ENCODE peak calls at places on chromosomes 3 and 15, in five cellular contexts. D, K, V, T and S are unnamed samples.

GRCh38 chr3:87498358-87499080 is 222.1 kb upstream of the POU1F1 start:
- DNase-seq in K (no peak), V (no peak), D (no peak), T (no peak), S (no peak)

GRCh38 chr3:25944328-25944727 is 154.4 kb downstream of the OXSM start:
- DNase-seq in V (no peak), T (no peak), K (no peak), D (no peak), S (no peak)

GRCh38 chr3:1002010-1002409 is 90.8 kb upstream of the CNTN6 start:
- DNase-seq in D (no peak), V (no peak), K (no peak), T (no peak), S (no peak)

GRCh38 chr15:96392380-96393208 is 62.1 kb downstream of the NR2F2 start:
- DNase-seq in T (no peak), K (peak), D (no peak), V (peak), S (peak)

GRCh38 chr3:5389057-5389456 is 201.6 kb downstream of the EDEM1 start:
- DNase-seq in V (no peak), D (peak), K (no peak), T (peak), S (no peak)

GRCh38 chr15:40146037-40146436 is 14.8 kb upstream of the BUB1B start:
- DNase-seq in T (no peak), D (no peak), K (peak), V (peak), S (no peak)

GRCh38 chr3:30681276-30682211 is 75.1 kb downstream of the TGFBR2 start:
- DNase-seq in V (no peak), T (no peak), D (no peak), K (peak), S (no peak)

GRCh38 chr15:64842986-64843561 is 1.4 kb downstream of the PLEKHO2 start:
- DNase-seq in V (no peak), K (peak), T (no peak), D (no peak), S (no peak)

GRCh38 chr3:16290007-16290826 is 25.2 kb downstream of the OXNAD1 start:
- DNase-seq in V (no peak), D (peak), K (peak), T (peak), S (peak)

GRCh38 chr3:195008816-195009215 is 262.1 kb downstream of the XXYLT1 start:
- DNase-seq in K (no peak), D (no peak), V (no peak), T (no peak), S (no peak)

GRCh38 chr3:115623414-115623868 is at the start of gene GAP43:
- DNase-seq in V (peak), T (peak), K (peak), D (peak), S (no peak)

GRCh38 chr3:29307229-29307796 is 26.4 kb downstream of the RBMS3 start:
- DNase-seq in D (no peak), T (no peak), V (no peak), K (peak), S (no peak)

GRCh38 chr3:30426319-30426993 is 179.9 kb upstream of the TGFBR2 start:
- DNase-seq in D (no peak), V (no peak), T (no peak), K (peak), S (no peak)

GRCh38 chr3:149480326-149481017 is 6.0 kb downstream of the TM4SF4 start:
- DNase-seq in V (peak), D (peak), T (peak), K (peak), S (peak)

GRCh38 chr3:155435821-155436220 is 142.3 kb upstream of the STRIT1 start:
- DNase-seq in T (no peak), K (no peak), D (no peak), V (no peak), S (no peak)

GRCh38 chr3:10738688-10739372 is 77.2 kb upstream of the SLC6A11 start:
- DNase-seq in D (peak), T (peak), K (peak), V (peak), S (peak)

GRCh38 chr3:53495518-53496501 is 1.4 kb downstream of the CACNA1D start:
- DNase-seq in K (no peak), V (peak), T (no peak), D (no peak), S (no peak)

GRCh38 chr15:68666120-68666811 is 87.5 kb downstream of the CORO2B start:
- DNase-seq in V (peak), D (no peak), K (no peak), T (no peak), S (no peak)

GRCh38 chr3:52683611-52684010 is 2.1 kb downstream of the PBRM1 start:
- DNase-seq in K (no peak), T (no peak), V (no peak), D (no peak), S (no peak)

GRCh38 chr15:82697735-82698407 is 11.8 kb downstream of the AP3B2 start:
- DNase-seq in D (no peak), V (no peak), T (no peak), K (no peak), S (no peak)

GRCh38 chr3:27387625-27388024 is 18.4 kb upstream of the NEK10 start:
- DNase-seq in D (no peak), T (no peak), V (no peak), K (peak), S (no peak)

GRCh38 chr15:37995461-37996347 is 61.3 kb downstream of the TMCO5A start:
- DNase-seq in K (peak), T (peak), V (no peak), D (no peak), S (no peak)

GRCh38 chr3:127063916-127064315 is 81.0 kb downstream of the PLXNA1 start:
- DNase-seq in K (no peak), T (no peak), V (no peak), D (no peak), S (no peak)

GRCh38 chr15:33132722-33133345 is 61.7 kb downstream of the FMN1 start:
- DNase-seq in V (no peak), K (peak), D (peak), T (peak), S (peak)

GRCh38 chr3:15903776-15904720 is 106.3 kb upstream of the ANKRD28 start:
- DNase-seq in K (no peak), T (no peak), V (no peak), D (no peak), S (no peak)

GRCh38 chr3:171932153-171932567 is 89.0 kb downstream of the TMEM212 start:
- DNase-seq in D (no peak), K (no peak), V (no peak), T (peak), S (no peak)

GRCh38 chr15:64807051-64807749 is 18.2 kb downstream of the PIF1 start:
- DNase-seq in T (no peak), V (peak), K (no peak), D (no peak), S (no peak)

GRCh38 chr3:13612829-13613228 is 63.9 kb downstream of the FBLN2 start:
- DNase-seq in T (peak), D (no peak), K (peak), V (no peak), S (peak)

GRCh38 chr15:40493089-40493840 is 22.5 kb downstream of the CHST14 start:
- DNase-seq in T (no peak), D (no peak), V (no peak), K (no peak), S (no peak)

GRCh38 chr15:63135804-63136203 is 14.1 kb downstream of the LACTB start:
- DNase-seq in K (peak), D (no peak), T (no peak), V (no peak), S (no peak)

GRCh38 chr3:110526732-110527727 is 544.6 kb upstream of the NECTIN3 start:
- DNase-seq in V (no peak), K (peak), D (peak), T (no peak), S (peak)

GRCh38 chr15:38758001-38758400 is 193.4 kb upstream of the RASGRP1 start:
- DNase-seq in V (no peak), T (no peak), K (peak), D (no peak), S (no peak)

GRCh38 chr3:116129187-116129945 is 315.9 kb downstream of the LSAMP start:
- DNase-seq in D (no peak), K (no peak), V (no peak), T (no peak), S (no peak)

GRCh38 chr3:194827486-194827885 is 141.8 kb downstream of the FAM43A start:
- DNase-seq in D (no peak), K (no peak), T (no peak), V (no peak), S (no peak)

GRCh38 chr3:45100998-45101407 is 45.2 kb downstream of the CDCP1 start:
- DNase-seq in D (no peak), T (no peak), V (no peak), K (peak), S (peak)

GRCh38 chr3:59985643-59986200 is 935.9 kb upstream of the CFAP20DC start:
- DNase-seq in D (no peak), K (no peak), T (no peak), V (no peak), S (no peak)

GRCh38 chr15:47705601-47706000 is 11.7 kb upstream of the SEMA6D start:
- DNase-seq in D (no peak), K (no peak), V (no peak), T (no peak), S (no peak)
- TF ChIP-seq MAFK in D (no peak), K (no peak), V (no peak), T (no peak), S (no peak)

GRCh38 chr3:189622629-189623028 is 8.6 kb upstream of the TP63 start:
- DNase-seq in D (no peak), V (no peak), K (no peak), T (no peak), S (no peak)

GRCh38 chr3:189625071-189625470 is 6.1 kb upstream of the TP63 start:
- DNase-seq in V (no peak), K (no peak), D (no peak), T (no peak), S (no peak)

GRCh38 chr3:189624130-189624529 is 7.1 kb upstream of the TP63 start:
- DNase-seq in T (no peak), D (no peak), V (no peak), K (no peak), S (no peak)

GRCh38 chr3:189625566-189625965 is 5.6 kb upstream of the TP63 start:
- DNase-seq in K (no peak), V (no peak), D (no peak), T (no peak), S (no peak)

GRCh38 chr3:189621948-189622603 is 9.1 kb upstream of the TP63 start:
- DNase-seq in K (no peak), T (no peak), D (no peak), V (no peak), S (no peak)
- TF ChIP-seq MAFK in K (no peak), T (no peak), D (no peak), V (no peak), S (no peak)

DNA sequence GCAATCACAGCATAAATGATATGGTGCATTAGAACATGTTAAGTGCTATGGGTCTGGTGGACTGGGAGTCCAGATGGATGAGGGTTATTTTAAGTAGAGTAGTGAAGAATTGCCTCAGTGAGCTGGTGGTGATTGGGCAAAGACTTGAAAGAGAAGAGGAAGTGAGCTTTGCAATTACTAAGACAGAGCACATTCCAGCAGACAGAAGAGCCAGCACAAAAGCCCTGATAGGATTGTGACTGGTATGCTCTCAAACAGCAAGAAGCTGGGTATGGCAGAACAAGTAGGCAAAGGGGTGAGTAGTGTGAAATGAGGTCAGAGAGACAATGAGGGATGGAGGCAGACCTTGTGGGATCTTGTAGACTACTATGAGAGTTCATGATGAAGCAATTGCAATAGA is 2.0 kb upstream of the ACKR4 start:
- DNase-seq in T (no peak), D (no peak), K (peak), V (no peak), S (no peak)
- TF ChIP-seq MAFK in T (no peak), D (no peak), K (no peak), V (no peak), S (no peak)

GRCh38 chr3:69787436-69788168 is 48.3 kb downstream of the MITF start:
- DNase-seq in D (no peak), K (peak), V (no peak), T (no peak), S (no peak)
- TF ChIP-seq MAFK in D (no peak), K (no peak), V (no peak), T (no peak), S (no peak)

DNA sequence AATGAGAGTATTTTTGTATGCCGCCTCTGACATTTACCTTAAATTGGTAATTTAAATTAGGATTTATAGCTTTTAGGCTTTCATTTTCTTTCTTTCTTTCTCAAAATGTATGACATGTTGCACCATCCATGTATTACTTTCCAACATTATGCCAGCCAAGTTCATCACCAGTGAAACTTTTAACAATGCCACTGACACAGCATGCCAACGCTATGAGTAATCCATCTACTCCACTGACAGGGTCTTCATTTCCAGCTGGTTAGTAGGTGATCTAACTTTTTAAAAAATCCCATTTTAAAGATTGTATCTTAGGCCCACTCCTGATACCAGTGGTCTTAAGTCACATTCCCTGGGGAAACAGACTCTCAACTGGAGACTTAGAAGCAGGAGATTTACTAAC is 21.8 kb upstream of the CLDN16 start:
- DNase-seq in D (no peak), K (no peak), T (no peak), V (no peak), S (no peak)
- TF ChIP-seq MAFK in D (no peak), K (no peak), T (no peak), V (no peak), S (no peak)